ENCODE peak calls at places on chromosome 12, in five cellular contexts. Z, I, S, C and Y are unnamed samples.

GRCh38 chr12:124391340-124392261 is 96.7 kb downstream of the RFLNA start:
- DNase-seq in I (no peak), C (no peak), S (no peak), Z (peak), Y (no peak)

GRCh38 chr12:132593938-132594358 is 16.4 kb downstream of the LRCOL1 start:
- DNase-seq in C (peak), I (peak), Z (peak), S (peak), Y (peak)

GRCh38 chr12:24066865-24067264 is 117.4 kb upstream of the SOX5 start:
- DNase-seq in Z (no peak), S (no peak), I (no peak), C (no peak), Y (no peak)

GRCh38 chr12:120962487-120963054 is 15.8 kb upstream of the HNF1A start:
- DNase-seq in C (no peak), S (no peak), Z (no peak), I (no peak), Y (no peak)

GRCh38 chr12:119624971-119625370 is 31.4 kb downstream of the TMEM233 start:
- DNase-seq in I (no peak), S (peak), Z (no peak), C (no peak), Y (no peak)

GRCh38 chr12:124248862-124249825 is 45.7 kb upstream of the RFLNA start:
- DNase-seq in S (no peak), I (no peak), Z (no peak), C (no peak), Y (no peak)

GRCh38 chr12:91180577-91180976 is 2.0 kb downstream of the DCN start:
- DNase-seq in C (no peak), Z (no peak), I (no peak), S (peak), Y (no peak)

GRCh38 chr12:4168041-4168440 is 105.5 kb upstream of the CCND2 start:
- DNase-seq in I (no peak), Z (no peak), C (no peak), S (no peak), Y (peak)

GRCh38 chr12:121059031-121059898 is 20.2 kb upstream of the OASL start:
- DNase-seq in Z (no peak), I (no peak), C (no peak), S (no peak), Y (no peak)

GRCh38 chr12:107748472-107748871 is 12.5 kb downstream of the PRDM4 start:
- DNase-seq in I (no peak), Z (no peak), S (no peak), C (no peak), Y (no peak)

GRCh38 chr12:95637471-95638155 is 86.3 kb upstream of the USP44 start:
- DNase-seq in I (no peak), S (no peak), C (peak), Z (no peak), Y (no peak)

GRCh38 chr12:124595444-124595843 is 28.0 kb upstream of the NCOR2 start:
- DNase-seq in Z (no peak), C (no peak), I (no peak), S (no peak), Y (no peak)

GRCh38 chr12:22064968-22065367 is 18.9 kb downstream of the CMAS start:
- DNase-seq in I (no peak), C (no peak), S (no peak), Z (no peak), Y (no peak)

GRCh38 chr12:44589697-44590096 is 286.4 kb downstream of the NELL2 start:
- DNase-seq in Z (no peak), C (no peak), I (no peak), S (no peak), Y (no peak)

GRCh38 chr12:3680919-3681594 is 71.9 kb downstream of the CRACR2A start:
- DNase-seq in Z (no peak), C (no peak), S (peak), I (no peak), Y (peak)

GRCh38 chr12:15899282-15899870 is 11.8 kb upstream of the DERA start:
- DNase-seq in S (no peak), I (peak), Z (no peak), C (peak), Y (no peak)

GRCh38 chr12:57590536-57590891 is 478 bp upstream of the PIP4K2C start:
- DNase-seq in S (no peak), C (peak), I (no peak), Z (no peak), Y (no peak)

DNA sequence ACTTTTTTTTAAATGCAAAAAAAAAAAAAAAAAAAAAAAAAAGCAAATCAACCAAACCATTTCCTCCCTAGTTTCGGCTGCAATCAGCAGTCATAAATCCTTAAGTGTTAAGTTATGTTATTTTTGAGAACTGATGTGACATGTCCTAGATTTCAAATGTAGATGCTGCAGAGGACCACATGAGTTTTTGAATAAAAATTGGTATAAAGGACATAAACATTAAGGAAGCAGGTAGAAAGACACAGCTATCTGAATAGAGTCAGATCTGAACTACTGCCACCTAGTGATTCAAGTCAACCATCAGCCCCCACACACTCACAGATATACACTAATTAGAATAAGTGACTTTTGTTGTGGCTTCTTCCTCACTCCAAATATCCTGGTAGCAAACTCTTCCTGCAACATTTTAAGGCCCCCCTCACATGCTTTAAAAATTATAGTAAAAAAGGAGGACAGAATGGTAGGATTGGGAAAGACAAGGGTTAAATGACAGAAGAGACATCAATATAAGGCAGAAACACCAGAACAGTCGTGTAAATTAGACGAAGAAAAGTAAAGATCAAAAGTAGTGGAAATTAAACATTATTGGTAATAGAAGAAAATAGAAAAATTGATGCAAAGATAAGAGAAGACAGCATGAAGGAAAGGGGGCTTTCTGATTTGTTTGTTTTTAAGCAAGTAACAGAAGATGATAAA is 394.5 kb upstream of the ATP2B1 start:
- DNase-seq in Z (peak), I (peak), C (peak), S (peak), Y (no peak)
- TF ChIP-seq JUND in Z (no peak), I (no peak), C (no peak), S (no peak), Y (no peak)

GRCh38 chr12:27330846-27331245 is 1.8 kb upstream of the BMAL2 start:
- DNase-seq in Z (no peak), I (no peak), C (no peak), S (no peak), Y (no peak)

GRCh38 chr12:27332407-27333310 is at the start of gene BMAL2:
- DNase-seq in I (peak), Z (no peak), C (peak), S (peak), Y (peak)

GRCh38 chr12:27333311-27334009 is 824 bp downstream of the BMAL2 start:
- DNase-seq in S (peak), C (peak), I (no peak), Z (no peak), Y (peak)

GRCh38 chr12:27331927-27332324 is 710 bp upstream of the BMAL2 start:
- DNase-seq in Z (no peak), I (no peak), C (no peak), S (no peak), Y (no peak)

GRCh38 chr12:27331299-27331926 is 1.2 kb upstream of the BMAL2 start:
- DNase-seq in C (no peak), I (peak), Z (peak), S (no peak), Y (no peak)
- TF ChIP-seq JUND in C (no peak), I (no peak), Z (peak), S (peak), Y (no peak)

DNA sequence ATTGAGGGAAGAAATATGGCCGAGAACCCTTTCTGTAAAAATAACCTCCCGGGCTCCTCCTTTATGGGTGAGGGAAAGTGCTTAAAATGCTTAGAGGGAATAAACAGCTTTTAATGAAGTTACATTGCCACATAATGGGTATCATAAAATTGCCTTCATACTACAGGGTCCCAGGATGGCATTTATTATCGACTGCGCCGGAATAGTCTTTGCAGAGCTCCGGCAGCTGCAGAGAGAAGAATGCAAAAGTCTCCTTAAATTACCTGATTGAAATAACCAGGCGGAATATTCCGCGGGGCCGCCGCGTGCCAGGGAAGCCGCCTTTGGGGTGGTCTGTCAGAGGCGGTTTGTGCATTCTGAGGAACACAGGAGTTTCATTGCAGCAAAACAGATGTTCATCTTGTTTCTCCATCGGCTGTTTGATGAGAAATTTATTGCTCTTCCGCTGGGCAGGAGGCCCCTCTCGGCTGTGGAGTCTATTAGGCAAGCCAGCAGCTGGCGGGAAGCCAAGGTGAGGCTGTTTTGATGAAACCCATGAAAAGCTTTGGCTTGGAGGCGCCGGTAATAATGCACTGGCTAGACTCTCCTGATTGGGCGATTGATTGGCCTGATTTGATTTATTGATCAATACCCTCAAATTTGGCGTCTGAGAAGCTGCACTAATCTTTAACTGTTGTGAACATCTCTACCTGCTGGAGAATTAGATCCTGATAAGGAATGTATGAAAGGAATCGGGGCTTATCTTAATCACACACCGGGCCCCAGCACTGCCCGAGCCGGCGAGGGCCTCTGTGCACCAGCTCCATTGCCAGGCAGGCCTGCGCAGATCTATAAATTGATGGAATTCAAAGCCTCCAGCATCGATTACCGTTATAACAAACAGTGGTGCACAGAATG is 187.8 kb downstream of the PHETA1 start:
- DNase-seq in I (no peak), S (peak), Z (no peak), C (no peak), Y (no peak)
- TF ChIP-seq JUND in I (no peak), S (peak), Z (no peak), C (no peak), Y (no peak)

GRCh38 chr12:78799679-78800078 is 64.9 kb upstream of the SYT1 start:
- DNase-seq in I (no peak), Z (no peak), C (no peak), S (no peak), Y (no peak)

GRCh38 chr12:78804262-78804661 is 60.3 kb upstream of the SYT1 start:
- DNase-seq in S (no peak), C (no peak), I (no peak), Z (no peak), Y (no peak)

GRCh38 chr12:78797201-78797931 is 67.2 kb upstream of the SYT1 start:
- DNase-seq in I (no peak), S (no peak), Z (no peak), C (no peak), Y (no peak)

DNA sequence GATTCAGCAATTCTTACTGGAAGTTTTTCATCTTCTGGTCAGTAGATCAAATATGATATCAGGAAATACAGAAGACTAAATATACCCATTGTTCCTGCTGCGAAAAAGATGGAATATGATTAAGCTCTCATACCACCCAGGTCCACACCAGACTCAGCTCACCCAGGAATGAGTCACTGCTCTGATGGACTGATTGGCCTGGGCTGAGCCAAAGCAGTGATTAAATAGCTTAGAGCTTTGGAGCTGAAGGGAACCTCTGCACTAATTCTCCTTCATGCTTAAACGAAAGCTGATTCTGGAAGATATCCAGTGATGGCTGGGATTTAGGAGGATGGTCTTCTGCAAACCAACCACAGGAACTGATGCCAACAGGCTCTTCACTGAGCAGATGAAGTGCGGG is 62.0 kb upstream of the SYT1 start:
- DNase-seq in S (peak), I (no peak), Z (no peak), C (no peak), Y (no peak)
- TF ChIP-seq JUND in S (peak), I (no peak), Z (no peak), C (no peak), Y (no peak)

GRCh38 chr12:67391034-67391433 is 121.9 kb downstream of the CAND1 start:
- DNase-seq in I (no peak), Z (no peak), S (no peak), C (no peak), Y (no peak)
- TF ChIP-seq JUND in I (no peak), Z (no peak), S (no peak), C (no peak), Y (no peak)

GRCh38 chr12:88577537-88577936 is 2.7 kb downstream of the KITLG start:
- DNase-seq in I (no peak), S (no peak), Z (peak), C (peak), Y (no peak)

GRCh38 chr12:88579941-88580871 is at the start of gene KITLG:
- DNase-seq in C (peak), I (peak), S (peak), Z (peak), Y (peak)

GRCh38 chr12:88578821-88579518 is 1.3 kb downstream of the KITLG start:
- DNase-seq in C (peak), S (peak), I (peak), Z (no peak), Y (no peak)

GRCh38 chr12:88579572-88579940 is 715 bp downstream of the KITLG start:
- DNase-seq in Z (no peak), C (peak), I (no peak), S (peak), Y (no peak)

GRCh38 chr12:88578274-88578673 is 2.0 kb downstream of the KITLG start:
- DNase-seq in I (peak), Z (no peak), C (no peak), S (no peak), Y (no peak)
- TF ChIP-seq JUND in I (no peak), Z (peak), C (no peak), S (no peak), Y (no peak)

DNA sequence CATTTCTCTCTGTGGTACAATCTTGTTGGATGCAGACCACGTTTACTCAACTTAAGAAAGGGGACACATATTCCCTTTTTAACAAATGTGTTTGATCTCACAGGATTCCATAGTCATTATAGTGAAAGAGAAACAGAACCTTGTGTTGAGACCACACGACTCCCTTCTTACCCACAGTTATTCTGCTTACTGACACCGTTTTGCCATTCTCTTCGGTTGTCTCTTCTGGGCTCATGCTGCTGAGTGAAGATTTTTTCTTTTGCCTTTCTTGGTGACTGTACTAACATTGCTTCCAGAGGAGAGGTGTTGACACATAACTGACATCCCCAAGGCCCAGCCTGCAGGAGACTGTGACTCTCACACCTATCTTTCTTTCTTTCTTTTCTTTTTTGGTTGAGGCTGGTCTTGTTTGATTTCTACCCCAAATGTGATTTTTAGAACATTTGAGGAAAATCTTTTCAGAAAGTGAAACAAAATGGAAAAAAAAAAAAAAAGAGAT is 61.2 kb upstream of the OTOGL start:
- DNase-seq in C (no peak), S (no peak), Z (no peak), I (no peak), Y (no peak)
- TF ChIP-seq JUND in C (no peak), S (no peak), Z (no peak), I (no peak), Y (no peak)

GRCh38 chr12:69343885-69344612 is 4.1 kb upstream of the LYZ start:
- DNase-seq in S (no peak), C (no peak), Z (no peak), I (no peak), Y (no peak)

GRCh38 chr12:69343357-69343756 is 4.8 kb upstream of the LYZ start:
- DNase-seq in I (no peak), C (no peak), S (no peak), Z (no peak), Y (no peak)

GRCh38 chr12:69341328-69341727 is 6.9 kb upstream of the LYZ start:
- DNase-seq in S (no peak), I (no peak), C (no peak), Z (no peak), Y (no peak)

GRCh38 chr12:69339999-69340398 is 8.2 kb upstream of the LYZ start:
- DNase-seq in I (no peak), Z (no peak), S (no peak), C (no peak), Y (no peak)

DNA sequence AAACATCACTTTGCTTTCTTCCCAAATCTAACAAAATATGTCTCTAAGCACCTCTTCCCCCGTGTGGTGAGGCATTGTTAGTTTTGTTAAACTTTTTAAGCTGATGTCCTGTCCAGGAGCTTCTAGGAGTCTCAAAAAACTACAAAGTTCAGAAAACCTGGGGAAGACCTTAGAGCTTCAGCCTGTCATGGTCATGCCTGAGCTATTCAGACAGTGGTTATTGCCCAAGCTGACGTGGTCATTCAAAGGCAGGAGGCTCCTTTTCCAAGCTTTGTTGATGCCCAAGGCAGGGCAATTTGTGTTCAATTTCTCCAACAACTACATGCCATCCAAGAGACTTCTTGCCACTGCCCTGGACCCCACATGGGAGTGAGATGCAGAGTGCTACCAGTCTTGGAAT is 5.8 kb upstream of the LYZ start:
- DNase-seq in Z (no peak), I (no peak), S (no peak), C (no peak), Y (no peak)
- TF ChIP-seq JUND in Z (no peak), I (no peak), S (no peak), C (no peak), Y (no peak)

GRCh38 chr12:40107803-40108620 is 2.1 kb upstream of the SLC2A13 start:
- DNase-seq in Z (no peak), S (no peak), C (no peak), I (no peak), Y (no peak)
- TF ChIP-seq JUND in Z (no peak), S (no peak), C (no peak), I (no peak), Y (no peak)

DNA sequence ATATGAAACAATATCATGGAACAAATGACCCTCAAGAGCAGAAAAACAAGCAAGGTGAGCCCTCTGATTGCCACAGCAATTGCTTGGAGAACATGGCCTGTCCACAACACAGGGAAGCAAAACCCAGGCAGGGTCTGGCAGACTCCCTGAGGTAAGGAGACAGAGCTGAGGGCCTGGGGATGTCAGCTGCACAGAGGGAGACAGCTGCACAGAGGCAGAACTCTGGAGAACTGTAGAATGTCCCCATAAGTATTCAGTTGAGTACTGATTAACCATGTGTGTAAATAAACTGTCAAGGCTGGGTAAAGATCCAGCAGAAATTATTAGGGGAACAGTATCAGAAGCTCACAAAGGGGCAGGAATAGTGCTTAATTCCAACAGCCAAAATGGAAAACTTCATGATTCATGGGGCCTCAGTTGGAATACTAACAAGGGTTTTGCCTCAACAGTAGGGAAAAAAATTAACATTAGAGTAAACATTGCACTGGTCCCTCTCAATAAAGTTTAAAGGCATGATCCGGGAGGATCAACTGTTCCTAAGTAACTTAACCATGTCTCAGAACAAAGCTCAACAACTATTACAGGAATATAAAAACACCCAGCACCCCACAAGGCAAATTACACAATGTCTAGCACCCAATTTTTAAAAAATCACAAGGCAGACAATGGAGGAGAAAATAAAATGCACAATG is 201.4 kb upstream of the RASSF8 start:
- DNase-seq in Z (no peak), C (no peak), I (peak), S (no peak), Y (no peak)
- TF ChIP-seq JUND in Z (no peak), C (no peak), I (no peak), S (no peak), Y (no peak)